ENCODE peak calls at places on chromosomes 1 and 21, in six cellular contexts. One of them, this sample, is unnamed.

GRCh38 chr1:2446394-2446793 is 29.7 kb upstream of the PLCH2 start:
- DNase-seq in GM23338: no peak
- DNase-seq in BJ: no peak
- DNase-seq in brain microvascular endothelial cell: peak
- DNase-seq in RWPE1: no peak
- DNase-seq in coronary artery: no peak
- DNase-seq in this sample: no peak

GRCh38 chr1:159678924-159679323 is 35.5 kb downstream of the CRP start:
- DNase-seq in coronary artery: no peak
- DNase-seq in BJ: no peak
- DNase-seq in GM23338: no peak
- DNase-seq in RWPE1: no peak
- DNase-seq in brain microvascular endothelial cell: no peak
- DNase-seq in this sample: no peak

GRCh38 chr1:26351591-26352337 is 2.2 kb downstream of the CRYBG2 start:
- DNase-seq in brain microvascular endothelial cell: peak
- DNase-seq in BJ: no peak
- DNase-seq in RWPE1: peak
- DNase-seq in coronary artery: no peak
- DNase-seq in GM23338: no peak
- DNase-seq in this sample: no peak

GRCh38 chr1:15214507-15214906 is 32.5 kb upstream of the FHAD1 start:
- DNase-seq in brain microvascular endothelial cell: peak
- DNase-seq in RWPE1: no peak
- DNase-seq in BJ: peak
- DNase-seq in GM23338: no peak
- DNase-seq in coronary artery: no peak
- DNase-seq in this sample: no peak

GRCh38 chr1:16232316-16232710 is 4.7 kb downstream of the CPLANE2 start:
- DNase-seq in BJ: no peak
- DNase-seq in RWPE1: no peak
- DNase-seq in brain microvascular endothelial cell: no peak
- DNase-seq in GM23338: no peak
- DNase-seq in coronary artery: no peak
- DNase-seq in this sample: no peak

GRCh38 chr1:183580281-183580682 is 10.0 kb downstream of the NCF2 start:
- DNase-seq in coronary artery: no peak
- DNase-seq in RWPE1: no peak
- DNase-seq in GM23338: peak
- DNase-seq in brain microvascular endothelial cell: no peak
- DNase-seq in BJ: no peak
- DNase-seq in this sample: no peak

GRCh38 chr1:53618218-53619087 is 120.5 kb downstream of the GLIS1 start:
- DNase-seq in brain microvascular endothelial cell: no peak
- DNase-seq in GM23338: no peak
- DNase-seq in BJ: no peak
- DNase-seq in coronary artery: peak
- DNase-seq in RWPE1: no peak
- DNase-seq in this sample: peak

GRCh38 chr21:46214478-46215340 is 13.9 kb downstream of the LSS start:
- DNase-seq in BJ: no peak
- DNase-seq in RWPE1: no peak
- DNase-seq in brain microvascular endothelial cell: no peak
- DNase-seq in coronary artery: peak
- DNase-seq in GM23338: no peak
- DNase-seq in this sample: no peak

GRCh38 chr1:33876970-33877680 is 13.2 kb downstream of the HMGB4 start:
- DNase-seq in BJ: peak
- DNase-seq in coronary artery: no peak
- DNase-seq in brain microvascular endothelial cell: no peak
- DNase-seq in GM23338: no peak
- DNase-seq in RWPE1: peak
- DNase-seq in this sample: no peak

GRCh38 chr1:173418107-173418985 is 58.8 kb upstream of the PRDX6 start:
- DNase-seq in brain microvascular endothelial cell: no peak
- DNase-seq in BJ: no peak
- DNase-seq in coronary artery: no peak
- DNase-seq in RWPE1: no peak
- DNase-seq in GM23338: no peak
- DNase-seq in this sample: no peak

DNA sequence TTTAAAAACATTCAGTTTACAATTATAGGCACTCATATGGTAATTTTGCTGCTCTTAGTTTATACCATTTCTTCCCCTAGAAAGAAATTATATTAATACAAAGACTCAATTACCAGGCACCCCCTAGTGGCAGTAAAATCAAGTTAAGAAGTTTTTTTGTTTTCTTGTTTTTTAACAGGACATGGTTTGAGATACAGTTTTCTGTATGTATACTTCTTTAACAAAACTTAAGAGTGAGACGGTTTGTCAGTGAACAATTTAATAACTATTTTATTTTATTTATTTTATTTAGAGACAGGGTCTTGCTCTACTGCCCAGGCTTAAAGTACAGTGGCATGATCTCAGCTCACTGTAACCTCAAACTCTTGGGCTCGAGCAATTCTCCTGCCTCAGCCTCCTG is 224.6 kb downstream of the FAF1 start:
- DNase-seq in RWPE1: peak
- DNase-seq in coronary artery: no peak
- DNase-seq in brain microvascular endothelial cell: no peak
- DNase-seq in GM23338: peak
- DNase-seq in BJ: no peak
- DNase-seq in this sample: no peak
- TF ChIP-seq CTCF in RWPE1: peak
- TF ChIP-seq CTCF in coronary artery: no peak
- TF ChIP-seq CTCF in brain microvascular endothelial cell: peak
- TF ChIP-seq CTCF in GM23338: peak
- TF ChIP-seq CTCF in BJ: peak
- TF ChIP-seq CTCF in this sample: peak

GRCh38 chr1:210027994-210028393 is 90.0 kb downstream of the SYT14 start:
- DNase-seq in BJ: no peak
- DNase-seq in brain microvascular endothelial cell: no peak
- DNase-seq in RWPE1: no peak
- DNase-seq in GM23338: no peak
- DNase-seq in coronary artery: no peak
- DNase-seq in this sample: no peak

GRCh38 chr1:210022044-210022443 is 84.0 kb downstream of the SYT14 start:
- DNase-seq in GM23338: no peak
- DNase-seq in coronary artery: no peak
- DNase-seq in BJ: no peak
- DNase-seq in RWPE1: no peak
- DNase-seq in brain microvascular endothelial cell: no peak
- DNase-seq in this sample: no peak

GRCh38 chr1:210024282-210024681 is 86.3 kb downstream of the SYT14 start:
- DNase-seq in coronary artery: no peak
- DNase-seq in GM23338: no peak
- DNase-seq in BJ: no peak
- DNase-seq in brain microvascular endothelial cell: no peak
- DNase-seq in RWPE1: no peak
- DNase-seq in this sample: no peak

GRCh38 chr1:210024996-210025395 is 87.0 kb downstream of the SYT14 start:
- DNase-seq in brain microvascular endothelial cell: no peak
- DNase-seq in RWPE1: no peak
- DNase-seq in BJ: no peak
- DNase-seq in GM23338: peak
- DNase-seq in coronary artery: no peak
- DNase-seq in this sample: no peak

GRCh38 chr1:210025870-210026269 is 87.9 kb downstream of the SYT14 start:
- DNase-seq in BJ: no peak
- DNase-seq in brain microvascular endothelial cell: no peak
- DNase-seq in GM23338: no peak
- DNase-seq in RWPE1: no peak
- DNase-seq in coronary artery: no peak
- DNase-seq in this sample: no peak
- TF ChIP-seq CTCF in BJ: no peak
- TF ChIP-seq CTCF in brain microvascular endothelial cell: no peak
- TF ChIP-seq CTCF in GM23338: no peak
- TF ChIP-seq CTCF in RWPE1: peak
- TF ChIP-seq CTCF in coronary artery: no peak
- TF ChIP-seq CTCF in this sample: peak

GRCh38 chr1:214660900-214661299 is 57.9 kb downstream of the CENPF start:
- DNase-seq in BJ: peak
- DNase-seq in coronary artery: no peak
- DNase-seq in RWPE1: no peak
- DNase-seq in brain microvascular endothelial cell: peak
- DNase-seq in GM23338: peak
- DNase-seq in this sample: no peak

GRCh38 chr1:214657299-214657698 is 54.3 kb downstream of the CENPF start:
- DNase-seq in RWPE1: no peak
- DNase-seq in BJ: no peak
- DNase-seq in GM23338: no peak
- DNase-seq in brain microvascular endothelial cell: no peak
- DNase-seq in coronary artery: no peak
- DNase-seq in this sample: no peak

GRCh38 chr1:214658175-214658574 is 55.2 kb downstream of the CENPF start:
- DNase-seq in brain microvascular endothelial cell: no peak
- DNase-seq in RWPE1: no peak
- DNase-seq in coronary artery: no peak
- DNase-seq in GM23338: no peak
- DNase-seq in BJ: no peak
- DNase-seq in this sample: no peak

GRCh38 chr1:214660190-214660589 is 57.2 kb downstream of the CENPF start:
- DNase-seq in brain microvascular endothelial cell: no peak
- DNase-seq in RWPE1: no peak
- DNase-seq in coronary artery: no peak
- DNase-seq in BJ: no peak
- DNase-seq in GM23338: no peak
- DNase-seq in this sample: no peak

DNA sequence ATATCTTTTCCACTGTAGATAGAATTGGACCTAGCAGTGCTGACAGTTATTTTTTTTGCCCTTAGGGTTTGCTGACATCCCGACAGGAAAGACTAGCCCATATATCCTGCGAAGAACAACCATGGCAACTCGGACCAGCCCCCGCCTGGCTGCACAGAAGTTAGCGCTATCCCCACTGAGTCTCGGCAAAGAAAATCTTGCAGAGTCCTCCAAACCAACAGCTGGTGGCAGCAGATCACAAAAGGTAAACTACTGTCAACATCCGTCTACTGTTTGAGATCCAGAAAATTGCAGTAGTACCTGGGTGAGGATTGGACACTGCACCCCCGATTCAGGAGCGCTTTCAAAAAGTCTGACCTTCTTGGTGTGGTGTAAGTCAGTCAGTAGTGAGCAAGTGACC is 55.8 kb downstream of the CENPF start:
- DNase-seq in brain microvascular endothelial cell: peak
- DNase-seq in RWPE1: no peak
- DNase-seq in coronary artery: no peak
- DNase-seq in BJ: no peak
- DNase-seq in GM23338: peak
- DNase-seq in this sample: no peak
- TF ChIP-seq CTCF in brain microvascular endothelial cell: peak
- TF ChIP-seq CTCF in RWPE1: peak
- TF ChIP-seq CTCF in coronary artery: no peak
- TF ChIP-seq CTCF in BJ: peak
- TF ChIP-seq CTCF in GM23338: peak
- TF ChIP-seq CTCF in this sample: peak

GRCh38 chr1:165845992-165846748 is 18.8 kb downstream of the UCK2 start:
- DNase-seq in coronary artery: no peak
- DNase-seq in BJ: no peak
- DNase-seq in brain microvascular endothelial cell: no peak
- DNase-seq in RWPE1: no peak
- DNase-seq in GM23338: no peak
- DNase-seq in this sample: no peak

GRCh38 chr1:165844114-165844798 is 16.8 kb downstream of the UCK2 start:
- DNase-seq in RWPE1: no peak
- DNase-seq in coronary artery: no peak
- DNase-seq in BJ: no peak
- DNase-seq in brain microvascular endothelial cell: no peak
- DNase-seq in GM23338: no peak
- DNase-seq in this sample: no peak

GRCh38 chr1:165845569-165845968 is 18.2 kb downstream of the UCK2 start:
- DNase-seq in GM23338: no peak
- DNase-seq in brain microvascular endothelial cell: no peak
- DNase-seq in BJ: no peak
- DNase-seq in coronary artery: no peak
- DNase-seq in RWPE1: no peak
- DNase-seq in this sample: no peak

GRCh38 chr1:165843304-165843703 is 15.9 kb downstream of the UCK2 start:
- DNase-seq in BJ: no peak
- DNase-seq in coronary artery: no peak
- DNase-seq in RWPE1: no peak
- DNase-seq in GM23338: no peak
- DNase-seq in brain microvascular endothelial cell: peak
- DNase-seq in this sample: no peak

DNA sequence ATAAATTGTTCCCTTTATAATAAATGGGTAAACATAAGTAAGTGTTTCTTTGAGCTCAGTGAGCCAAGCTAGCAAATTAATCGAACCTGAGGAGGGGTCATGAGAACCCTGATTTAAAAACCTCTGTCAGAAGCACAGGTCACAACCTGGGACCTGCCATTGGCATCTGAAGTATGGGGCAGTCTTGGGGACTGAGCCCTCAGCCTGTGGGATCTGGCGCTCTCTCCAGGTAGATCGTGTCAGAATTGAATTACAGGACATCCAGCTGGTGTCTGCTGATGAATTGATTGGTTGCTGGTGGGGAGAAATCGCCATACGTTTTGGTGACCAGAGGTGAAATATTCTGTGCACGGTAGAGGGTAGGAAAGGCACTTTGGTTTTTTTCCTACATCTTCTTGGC is 17.5 kb downstream of the UCK2 start:
- DNase-seq in GM23338: peak
- DNase-seq in BJ: no peak
- DNase-seq in RWPE1: no peak
- DNase-seq in brain microvascular endothelial cell: no peak
- DNase-seq in coronary artery: no peak
- DNase-seq in this sample: no peak
- TF ChIP-seq CTCF in GM23338: no peak
- TF ChIP-seq CTCF in BJ: no peak
- TF ChIP-seq CTCF in RWPE1: no peak
- TF ChIP-seq CTCF in brain microvascular endothelial cell: no peak
- TF ChIP-seq CTCF in coronary artery: no peak
- TF ChIP-seq CTCF in this sample: no peak

DNA sequence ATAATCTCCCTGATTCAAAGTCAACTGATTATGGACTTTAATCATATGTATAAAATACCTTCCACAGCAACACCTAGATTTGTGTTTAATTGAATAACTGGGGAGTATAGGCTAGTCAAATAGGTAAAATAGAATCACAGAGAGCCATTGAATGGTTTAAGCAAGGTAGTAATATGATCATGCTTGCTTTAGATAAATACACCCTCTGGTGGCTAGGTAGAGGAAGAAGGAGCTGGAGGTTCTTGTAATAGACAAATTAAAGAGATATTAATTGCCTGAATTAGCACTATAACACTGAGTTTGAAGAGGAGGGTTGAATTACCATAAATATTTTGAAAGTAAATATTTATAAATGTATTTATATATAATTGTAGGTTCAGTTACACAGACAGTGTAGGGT is 40.3 kb downstream of the DIRAS3 start:
- DNase-seq in GM23338: peak
- DNase-seq in RWPE1: peak
- DNase-seq in coronary artery: no peak
- DNase-seq in BJ: no peak
- DNase-seq in brain microvascular endothelial cell: no peak
- DNase-seq in this sample: no peak
- TF ChIP-seq CTCF in GM23338: peak
- TF ChIP-seq CTCF in RWPE1: peak
- TF ChIP-seq CTCF in coronary artery: no peak
- TF ChIP-seq CTCF in BJ: peak
- TF ChIP-seq CTCF in brain microvascular endothelial cell: peak
- TF ChIP-seq CTCF in this sample: peak